ENCODE peak calls at places on chromosomes 16 and 17, in four cellular contexts. T is H9, C is mesendoderm, V is H1. Q is an unnamed sample.

GRCh38 chr16:54739381-54739780 is 191.3 kb upstream of the IRX5 start:
- DNase-seq in C (no peak), T (no peak), V (no peak), Q (no peak)

GRCh38 chr16:49280022-49280741 is 1.5 kb downstream of the CBLN1 start:
- DNase-seq in V (peak; percentile 81), C (peak; percentile 83), T (peak; percentile 78), Q (no peak)

GRCh38 chr16:88458039-88458772 is 5.1 kb downstream of the ZFPM1 start:
- DNase-seq in C (peak; percentile 50), T (no peak), V (no peak), Q (no peak)

GRCh38 chr17:43583332-43583731 is 37.2 kb upstream of the ETV4 start:
- DNase-seq in V (no peak), C (no peak), T (no peak), Q (no peak)

GRCh38 chr17:43591750-43592562 is 45.8 kb upstream of the ETV4 start:
- DNase-seq in V (no peak), C (peak; percentile 86), T (no peak), Q (peak; percentile 92)

GRCh38 chr16:57341441-57342303 is 16.9 kb upstream of the CCL22 start:
- DNase-seq in C (no peak), T (no peak), V (no peak), Q (peak; percentile 86)

GRCh38 chr16:57185446-57185944 is 344 bp downstream of the PSME3IP1 start:
- DNase-seq in C (no peak), T (no peak), V (no peak), Q (peak; percentile 70)

GRCh38 chr17:7782237-7782636 is 51.8 kb upstream of the KDM6B start:
- DNase-seq in C (no peak), T (no peak), V (no peak), Q (peak; percentile 61)

GRCh38 chr17:68305132-68305531 is 13.8 kb downstream of the ARSG start:
- DNase-seq in T (no peak), C (no peak), V (no peak), Q (no peak)

GRCh38 chr17:82839617-82840292 is at the start of gene ZNF750:
- DNase-seq in T (no peak), C (peak; percentile 42), V (no peak), Q (no peak)

GRCh38 chr17:73943416-73943770 is 260.1 kb upstream of the RPL38 start:
- DNase-seq in C (no peak), T (no peak), V (no peak), Q (no peak)

GRCh38 chr16:73430138-73430537 is 382.2 kb upstream of the ZFHX3 start:
- DNase-seq in T (no peak), V (no peak), C (no peak), Q (no peak)
- H3K56ac ChIP-seq in T (no peak overlapping the region), V (no peak overlapping the region), C (no peak overlapping the region), Q (no peak overlapping the region)

DNA sequence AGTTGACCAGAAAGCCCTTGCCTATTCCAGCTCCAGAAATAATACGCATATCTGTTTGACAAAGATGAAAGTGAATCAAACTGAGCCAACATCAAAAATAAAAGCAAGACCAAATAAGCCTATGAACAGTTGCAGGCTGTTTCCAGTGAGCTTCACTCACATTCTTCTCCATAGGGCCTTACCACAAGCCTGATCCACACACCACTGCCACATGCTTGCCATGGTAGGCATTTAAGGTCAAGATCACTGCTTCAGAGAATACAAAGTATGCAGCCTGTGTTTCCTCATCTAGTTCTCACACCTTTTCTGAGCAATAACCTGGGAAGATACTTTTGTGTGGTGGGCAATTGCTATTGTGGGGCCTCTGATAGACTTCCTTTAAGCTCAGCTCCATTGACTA is 1060.2 kb downstream of the CDH11 start:
- DNase-seq in C (no peak), V (no peak), T (no peak), Q (no peak)
- H3K56ac ChIP-seq in C (no peak overlapping the region), V (no peak overlapping the region), T (no peak overlapping the region), Q (no peak overlapping the region)

GRCh38 chr16:4437366-4437765 is 11.7 kb downstream of the DNAJA3 start:
- DNase-seq in V (no peak), T (no peak), C (no peak), Q (no peak)

GRCh38 chr16:4433914-4434787 is 8.5 kb downstream of the DNAJA3 start:
- DNase-seq in V (no peak), T (no peak), C (no peak), Q (no peak)

GRCh38 chr16:4433228-4433627 is 7.6 kb downstream of the DNAJA3 start:
- DNase-seq in T (no peak), C (peak; percentile 27), V (no peak), Q (no peak)

GRCh38 chr16:4431023-4431422 is 5.4 kb downstream of the DNAJA3 start:
- DNase-seq in V (no peak), C (no peak), T (no peak), Q (no peak)

GRCh38 chr16:4435668-4436067 is 10.0 kb downstream of the DNAJA3 start:
- DNase-seq in V (no peak), T (no peak), C (no peak), Q (peak; percentile 78)
- H3K56ac ChIP-seq in V (no peak overlapping the region), T (no peak overlapping the region), C (no peak overlapping the region), Q (no peak overlapping the region)

GRCh38 chr17:32289454-32289853 is 23.8 kb downstream of the RHBDL3 start:
- DNase-seq in C (peak; percentile 72), T (peak; percentile 69), V (no peak), Q (no peak)
- H3K56ac ChIP-seq in C (no peak overlapping the region), T (no peak overlapping the region), V (no peak overlapping the region), Q (no peak overlapping the region)

DNA sequence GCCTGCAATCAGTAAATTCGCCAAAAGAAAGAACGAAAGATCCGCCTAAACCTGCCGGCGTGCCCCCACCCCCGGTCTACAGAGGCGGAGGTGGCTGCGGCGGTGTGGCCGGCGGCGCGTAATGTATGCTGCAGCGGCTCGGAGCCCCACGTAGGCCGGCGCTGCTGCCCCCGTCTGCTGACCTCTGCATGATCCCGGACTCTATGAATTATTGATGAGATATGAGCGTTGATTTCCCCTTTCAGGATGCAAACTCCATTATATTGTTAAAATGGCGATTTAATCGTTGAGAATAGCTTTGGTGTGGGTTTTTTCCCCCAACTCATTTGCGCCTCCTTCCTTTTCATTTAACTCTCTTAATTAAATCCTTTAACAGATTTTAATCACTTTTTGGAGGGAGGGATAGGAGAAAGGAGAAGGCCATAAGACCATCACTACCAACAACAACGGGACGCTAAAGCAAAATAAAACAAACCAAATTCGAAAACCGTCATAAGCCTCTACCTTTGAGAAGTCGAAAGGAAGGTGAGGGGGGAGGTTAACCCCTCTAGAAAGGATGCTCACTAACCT is 3.6 kb downstream of the HOXB3 start:
- DNase-seq in T (no peak), V (no peak), C (no peak), Q (peak; percentile 41)
- H3K56ac ChIP-seq in T (no peak overlapping the region), V (no peak overlapping the region), C (no peak overlapping the region), Q (peak overlapping the region; percentile 100)

Q was measured in IMR-90.